ENCODE peak calls at places on chromosome 18, in eight cellular contexts. C is right lobe of liver, J is left lung, P is lower lobe of right lung, W is K562, M is HCT116, U is heart right ventricle, X is mucosa of descending colon. F is an unnamed sample.

GRCh38 chr18:63046375-63046774 is 273.2 kb downstream of the BCL2 start:
- ATAC-seq in C (no peak), J (no peak), P (no peak), W (no peak), M (no peak), U (no peak), X (no peak), F (no peak)

GRCh38 chr18:31572368-31572767 is 19.3 kb upstream of the TTR start:
- ATAC-seq in C (peak), J (no peak), P (no peak), W (peak), M (no peak), U (no peak), X (no peak), F (no peak)

GRCh38 chr18:8930990-8931648 is 171.4 kb upstream of the NDUFV2 start:
- ATAC-seq in C (no peak), J (no peak), P (no peak), W (no peak), M (no peak), U (no peak), X (no peak), F (no peak)

GRCh38 chr18:70649683-70650082 is 360.8 kb downstream of the SOCS6 start:
- ATAC-seq in C (no peak), J (no peak), P (no peak), W (no peak), M (no peak), U (no peak), X (no peak), F (no peak)

GRCh38 chr18:26327062-26327461 is 100.8 kb downstream of the TAF4B start:
- ATAC-seq in C (no peak), J (no peak), P (no peak), W (no peak), M (no peak), U (no peak), X (no peak), F (no peak)

GRCh38 chr18:9091066-9091476 is 11.4 kb upstream of the NDUFV2 start:
- ATAC-seq in C (no peak), J (no peak), P (peak), W (no peak), M (no peak), U (no peak), X (no peak), F (no peak)

GRCh38 chr18:44689736-44690135 is 9.0 kb downstream of the SETBP1 start:
- ATAC-seq in C (no peak), J (no peak), P (no peak), W (no peak), M (no peak), U (no peak), X (no peak), F (no peak)

GRCh38 chr18:23716966-23717365 is 27.7 kb downstream of the LAMA3 start:
- ATAC-seq in C (no peak), J (no peak), P (no peak), W (no peak), M (no peak), U (no peak), X (no peak), F (no peak)

GRCh38 chr18:45565280-45565970 is 49.9 kb upstream of the SLC14A2 start:
- ATAC-seq in C (no peak), J (no peak), P (no peak), W (no peak), M (no peak), U (no peak), X (no peak), F (no peak)

GRCh38 chr18:376307-376706 is 108.5 kb upstream of the THOC1 start:
- ATAC-seq in C (peak), J (peak), P (no peak), W (no peak), M (no peak), U (peak), X (peak), F (peak)

GRCh38 chr18:1806884-1807615 is 764.3 kb downstream of the METTL4 start:
- ATAC-seq in C (no peak), J (no peak), P (no peak), W (peak), M (no peak), U (no peak), X (no peak), F (no peak)

GRCh38 chr18:58338141-58338540 is 290.8 kb downstream of the ALPK2 start:
- ATAC-seq in C (no peak), J (no peak), P (no peak), W (no peak), M (no peak), U (no peak), X (no peak), F (no peak)

GRCh38 chr18:70496749-70497294 is 208.0 kb downstream of the SOCS6 start:
- ATAC-seq in C (no peak), J (no peak), P (no peak), W (no peak), M (no peak), U (no peak), X (no peak), F (no peak)

GRCh38 chr18:2881088-2881487 is 34.3 kb downstream of the EMILIN2 start:
- ATAC-seq in C (no peak), J (peak), P (no peak), W (peak), M (no peak), U (peak), X (no peak), F (peak)

GRCh38 chr18:77113361-77114069 is 19.1 kb downstream of the MBP start:
- ATAC-seq in C (no peak), J (no peak), P (no peak), W (no peak), M (no peak), U (no peak), X (no peak), F (no peak)

GRCh38 chr18:64403784-64404498 is 255.1 kb upstream of the LINC00305 start:
- ATAC-seq in C (no peak), J (no peak), P (no peak), W (no peak), M (no peak), U (no peak), X (no peak), F (no peak)

GRCh38 chr18:392926-393325 is 107.6 kb downstream of the COLEC12 start:
- ATAC-seq in C (no peak), J (no peak), P (no peak), W (no peak), M (no peak), U (no peak), X (no peak), F (no peak)

GRCh38 chr18:23158884-23159820 is 23.9 kb downstream of the CABLES1 start:
- ATAC-seq in C (peak), J (no peak), P (no peak), W (no peak), M (no peak), U (no peak), X (peak), F (no peak)

GRCh38 chr18:3658529-3658928 is 208.6 kb downstream of the TGIF1 start:
- ATAC-seq in C (no peak), J (no peak), P (no peak), W (no peak), M (no peak), U (no peak), X (no peak), F (no peak)

GRCh38 chr18:22204996-22205395 is 35.6 kb downstream of the GATA6 start:
- ATAC-seq in C (no peak), J (no peak), P (no peak), W (peak), M (no peak), U (no peak), X (no peak), F (no peak)

GRCh38 chr18:2963048-2963447 is 49.9 kb downstream of the LPIN2 start:
- ATAC-seq in C (no peak), J (no peak), P (no peak), W (no peak), M (no peak), U (no peak), X (peak), F (no peak)

GRCh38 chr18:3389977-3390376 is 60.0 kb upstream of the TGIF1 start:
- ATAC-seq in C (no peak), J (no peak), P (no peak), W (peak), M (no peak), U (no peak), X (no peak), F (no peak)

GRCh38 chr18:2881490-2882195 is 34.8 kb downstream of the EMILIN2 start:
- ATAC-seq in C (peak), J (peak), P (peak), W (peak), M (no peak), U (peak), X (peak), F (peak)

GRCh38 chr18:3248062-3248669 is 565 bp downstream of the MYL12A start:
- ATAC-seq in C (no peak), J (no peak), P (peak), W (peak), M (no peak), U (peak), X (no peak), F (peak)

GRCh38 chr18:62625019-62625418 is 90.3 kb upstream of the PHLPP1 start:
- ATAC-seq in C (no peak), J (peak), P (peak), W (no peak), M (no peak), U (peak), X (no peak), F (peak)

GRCh38 chr18:37578182-37578678 is 12.6 kb upstream of the CELF4 start:
- ATAC-seq in C (no peak), J (no peak), P (no peak), W (no peak), M (no peak), U (no peak), X (no peak), F (no peak)

DNA sequence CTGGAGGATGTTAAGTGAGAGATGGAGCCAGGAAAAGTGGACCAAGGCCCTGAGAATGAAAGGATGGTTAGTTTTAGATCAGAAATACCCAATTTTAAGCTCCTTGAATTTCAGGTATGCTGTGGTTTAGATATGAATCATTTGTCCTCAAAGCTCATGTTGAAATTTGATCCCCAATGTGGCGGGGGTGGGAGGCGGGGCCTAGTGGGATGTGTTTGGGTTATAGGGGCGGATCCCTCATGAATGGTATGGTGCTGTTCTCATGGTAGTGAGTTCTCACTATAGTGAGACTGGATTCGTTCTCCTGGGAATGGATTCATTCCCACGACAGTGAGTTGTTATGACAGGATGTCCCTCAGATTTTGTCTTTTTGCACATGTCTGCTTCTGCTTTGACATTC is 11.4 kb downstream of the MYO5B start:
- ATAC-seq in C (no peak), J (no peak), P (no peak), W (peak), M (peak), U (no peak), X (peak), F (no peak)
- TF ChIP-seq CTCF in C (no peak), J (no peak), P (no peak), W (no peak), M (no peak), U (no peak), X (no peak), F (no peak)

GRCh38 chr18:50629148-50629631 is 69.3 kb downstream of the MAPK4 start:
- ATAC-seq in C (no peak), J (no peak), P (no peak), W (no peak), M (no peak), U (no peak), X (no peak), F (no peak)
- H3K4me3 ChIP-seq in C (no peak), J (no peak), P (no peak), W (no peak), M (no peak), U (no peak), X (no peak), F (no peak)

GRCh38 chr18:43393174-43393573 is 115.9 kb upstream of the SYT4 start:
- ATAC-seq in C (no peak), J (no peak), P (no peak), W (no peak), M (no peak), U (no peak), X (no peak), F (no peak)

GRCh38 chr18:43392168-43392567 is 114.9 kb upstream of the SYT4 start:
- ATAC-seq in C (no peak), J (no peak), P (no peak), W (no peak), M (no peak), U (no peak), X (no peak), F (no peak)

GRCh38 chr18:43398601-43399000 is 121.3 kb upstream of the SYT4 start:
- ATAC-seq in C (no peak), J (no peak), P (no peak), W (no peak), M (no peak), U (no peak), X (no peak), F (no peak)

DNA sequence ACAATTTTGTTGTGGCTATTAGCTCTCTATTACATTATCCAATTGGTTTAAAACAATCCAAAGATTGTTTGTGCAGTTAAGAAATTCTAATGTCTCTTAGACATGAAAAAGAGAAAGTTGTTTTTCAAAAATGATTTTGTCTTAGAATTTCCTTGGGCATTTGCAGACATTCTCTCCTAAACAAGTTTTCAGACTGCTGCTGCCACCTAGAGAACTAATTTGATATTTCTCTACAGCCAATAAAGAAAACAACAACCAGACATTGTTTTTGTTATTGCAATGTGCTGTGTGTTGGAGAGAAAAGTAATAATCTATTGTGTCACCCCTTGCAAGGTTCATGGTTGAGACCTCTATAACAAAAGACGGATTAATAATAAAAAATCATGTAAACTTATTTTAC is 119.0 kb upstream of the SYT4 start:
- ATAC-seq in C (no peak), J (no peak), P (no peak), W (no peak), M (no peak), U (no peak), X (no peak), F (no peak)
- TF ChIP-seq CTCF in C (peak), J (no peak), P (no peak), W (no peak), M (peak), U (peak), X (no peak), F (no peak)

GRCh38 chr18:79983253-79983652 is 5.1 kb downstream of the TXNL4A start:
- ATAC-seq in C (no peak), J (peak), P (peak), W (no peak), M (no peak), U (no peak), X (no peak), F (no peak)

GRCh38 chr18:79982736-79983135 is 5.6 kb downstream of the TXNL4A start:
- ATAC-seq in C (no peak), J (peak), P (peak), W (peak), M (no peak), U (no peak), X (peak), F (no peak)

GRCh38 chr18:79985172-79985571 is 3.2 kb downstream of the TXNL4A start:
- ATAC-seq in C (no peak), J (no peak), P (no peak), W (no peak), M (no peak), U (no peak), X (no peak), F (no peak)

GRCh38 chr18:79986726-79987125 is 1.6 kb downstream of the TXNL4A start:
- ATAC-seq in C (no peak), J (no peak), P (no peak), W (no peak), M (no peak), U (no peak), X (no peak), F (no peak)

GRCh38 chr18:79983793-79984192 is 4.6 kb downstream of the TXNL4A start:
- ATAC-seq in C (no peak), J (no peak), P (peak), W (no peak), M (no peak), U (no peak), X (no peak), F (no peak)
- H3K4me3 ChIP-seq in C (no peak), J (no peak), P (no peak), W (no peak), M (no peak), U (no peak), X (no peak), F (no peak)

GRCh38 chr18:11570770-11571169 is 38.6 kb upstream of the SLC35G4 start:
- ATAC-seq in C (no peak), J (no peak), P (no peak), W (peak), M (peak), U (no peak), X (no peak), F (no peak)
- TF ChIP-seq CTCF in C (no peak), J (no peak), P (no peak), W (peak), M (peak), U (no peak), X (no peak), F (no peak)

GRCh38 chr18:49072524-49072934 is 121.8 kb upstream of the SMAD7 start:
- ATAC-seq in C (peak), J (peak), P (peak), W (peak), M (no peak), U (peak), X (peak), F (no peak)
- H3K4me3 ChIP-seq in C (peak), J (no peak), P (no peak), W (peak), M (no peak), U (no peak), X (no peak), F (no peak)

GRCh38 chr18:69480460-69480859 is 79.8 kb downstream of the DOK6 start:
- ATAC-seq in C (no peak), J (no peak), P (no peak), W (no peak), M (no peak), U (no peak), X (no peak), F (no peak)

GRCh38 chr18:69490072-69490471 is 89.4 kb downstream of the DOK6 start:
- ATAC-seq in C (no peak), J (no peak), P (no peak), W (no peak), M (no peak), U (no peak), X (no peak), F (no peak)

GRCh38 chr18:69483574-69483973 is 82.9 kb downstream of the DOK6 start:
- ATAC-seq in C (no peak), J (no peak), P (no peak), W (no peak), M (no peak), U (no peak), X (no peak), F (no peak)

GRCh38 chr18:69487488-69488394 is 87.1 kb downstream of the DOK6 start:
- ATAC-seq in C (no peak), J (no peak), P (no peak), W (no peak), M (no peak), U (no peak), X (no peak), F (no peak)

DNA sequence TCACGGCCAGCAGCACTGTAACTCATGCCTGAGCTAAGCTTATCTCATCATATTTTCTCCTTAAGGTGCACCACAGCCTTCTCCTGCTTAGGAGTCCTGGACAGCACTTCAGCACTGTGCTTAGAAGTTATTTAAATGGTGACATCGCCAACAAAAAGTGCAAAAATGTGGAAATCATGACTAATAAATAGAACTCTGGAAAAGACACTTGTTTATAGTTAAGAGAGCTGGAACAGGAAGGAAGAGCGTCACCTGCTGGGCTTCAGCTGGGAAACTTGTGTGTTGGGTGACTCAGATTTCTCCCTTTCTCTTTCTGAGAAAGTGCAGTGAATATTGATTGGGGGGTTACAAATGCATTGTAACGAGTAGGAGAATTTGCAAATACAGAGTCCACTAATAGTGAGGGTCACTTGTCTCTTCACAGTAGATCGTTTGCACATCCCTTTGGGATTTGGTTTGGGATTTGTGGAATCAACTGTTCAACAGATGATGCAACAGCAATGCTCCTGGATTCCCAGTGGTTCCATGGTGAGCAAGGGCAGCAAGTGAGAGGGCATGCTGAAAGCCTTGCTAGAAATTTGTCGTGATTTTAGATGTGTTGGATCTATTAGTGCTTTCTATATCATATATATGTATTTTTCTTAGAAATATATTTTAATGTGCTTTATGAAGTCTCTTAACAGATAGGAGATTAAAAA is 84.2 kb downstream of the DOK6 start:
- ATAC-seq in C (no peak), J (no peak), P (no peak), W (no peak), M (no peak), U (no peak), X (no peak), F (peak)
- TF ChIP-seq CTCF in C (peak), J (no peak), P (no peak), W (no peak), M (no peak), U (peak), X (no peak), F (peak)

GRCh38 chr18:55575949-55576348 is 12.0 kb downstream of the TCF4 start:
- ATAC-seq in C (no peak), J (no peak), P (no peak), W (no peak), M (no peak), U (no peak), X (no peak), F (no peak)
- H3K4me3 ChIP-seq in C (no peak), J (no peak), P (no peak), W (no peak), M (no peak), U (no peak), X (no peak), F (no peak)

GRCh38 chr18:46712406-46712805 is 44.4 kb downstream of the ST8SIA5 start:
- ATAC-seq in C (no peak), J (peak), P (no peak), W (no peak), M (no peak), U (peak), X (no peak), F (no peak)
- TF ChIP-seq CTCF in C (no peak), J (no peak), P (no peak), W (no peak), M (no peak), U (no peak), X (no peak), F (no peak)